ENCODE peak calls at places on chromosomes 12 and 14, in five cellular contexts. U is Calu3, P is HFFc6, T is left lung, G is lower leg skin. C is an unnamed sample.

GRCh38 chr14:82180057-82180620 is 646.5 kb upstream of the SEL1L start:
- DNase-seq in P (no peak), G (no peak), T (no peak), U (no peak), C (no peak)

GRCh38 chr14:75315143-75315542 is 36.5 kb downstream of the FOS start:
- DNase-seq in G (no peak), U (peak; percentile 11), T (no peak), P (peak; percentile 52), C (no peak)

GRCh38 chr12:121576851-121577391 is 3.9 kb downstream of the KDM2B start:
- DNase-seq in G (no peak), T (no peak), P (peak; percentile 91), U (no peak), C (no peak)

GRCh38 chr12:2294651-2295475 is 242.1 kb downstream of the CACNA1C start:
- DNase-seq in U (no peak), P (peak; percentile 67), T (peak; percentile 87), G (peak; percentile 93), C (no peak)

GRCh38 chr12:60279224-60279623 is 683.4 kb downstream of the SLC16A7 start:
- DNase-seq in P (peak; percentile 57), T (no peak), G (no peak), U (no peak), C (no peak)

GRCh38 chr12:124453419-124454351 is 113.7 kb downstream of the NCOR2 start:
- DNase-seq in P (peak; percentile 69), U (peak; percentile 94), G (peak; percentile 97), T (peak; percentile 92), C (no peak)

GRCh38 chr14:35215110-35215872 is 76.9 kb upstream of the PSMA6 start:
- DNase-seq in P (peak; percentile 65), G (no peak), T (no peak), U (no peak), C (no peak)

GRCh38 chr14:105841022-105842009 is 314.9 kb downstream of the TMEM121 start:
- DNase-seq in P (no peak), U (no peak), T (peak; percentile 75), G (peak; percentile 79), C (no peak)

GRCh38 chr12:108955225-108955835 is 65.5 kb downstream of the SVOP start:
- DNase-seq in G (no peak), P (no peak), U (no peak), T (no peak), C (no peak)

GRCh38 chr12:79124385-79124784 is 259.8 kb downstream of the SYT1 start:
- DNase-seq in P (no peak), U (no peak), G (no peak), T (no peak), C (no peak)

GRCh38 chr14:22565391-22565945 is 23.6 kb downstream of the DAD1 start:
- DNase-seq in T (no peak), U (no peak), G (no peak), P (no peak), C (no peak)

GRCh38 chr14:22466520-22466919 is 122.5 kb downstream of the DAD1 start:
- DNase-seq in T (peak; percentile 53), P (no peak), G (no peak), U (no peak), C (no peak)

GRCh38 chr12:68497702-68498101 is 113.0 kb upstream of the RAP1B start:
- DNase-seq in P (peak; percentile 94), T (no peak), U (no peak), G (no peak), C (no peak)

GRCh38 chr14:67429651-67430205 is 17.8 kb upstream of the PLEK2 start:
- DNase-seq in G (no peak), P (no peak), T (no peak), U (no peak), C (no peak)

GRCh38 chr12:42325776-42326465 is at the start of the genes PPHLN1 and ZCRB1:
- DNase-seq in T (peak; percentile 95), U (peak; percentile 68), G (peak; percentile 96), P (peak; percentile 68), C (peak; percentile 57)

GRCh38 chr14:55073856-55074255 is 22.4 kb downstream of the MAPK1IP1L start:
- DNase-seq in G (no peak), U (no peak), P (peak; percentile 81), T (no peak), C (no peak)

GRCh38 chr12:54549774-54550451 is 512 bp downstream of the PDE1B start:
- DNase-seq in T (no peak), G (no peak), P (no peak), U (no peak), C (no peak)
- TF ChIP-seq CTCF in T (no peak), G (no peak), P (no peak), U (no peak), C (no peak)

GRCh38 chr12:128842579-128842978 is 10.7 kb upstream of the GLT1D1 start:
- DNase-seq in U (no peak), P (no peak), T (no peak), G (no peak), C (no peak)

GRCh38 chr12:128843538-128843937 is 9.7 kb upstream of the GLT1D1 start:
- DNase-seq in P (no peak), U (no peak), T (no peak), G (no peak), C (no peak)

GRCh38 chr12:128848371-128848770 is 4.9 kb upstream of the GLT1D1 start:
- DNase-seq in T (no peak), P (no peak), G (no peak), U (no peak), C (no peak)

GRCh38 chr12:128840862-128841468 is 12.3 kb upstream of the GLT1D1 start:
- DNase-seq in G (no peak), U (no peak), P (no peak), T (no peak), C (no peak)

DNA sequence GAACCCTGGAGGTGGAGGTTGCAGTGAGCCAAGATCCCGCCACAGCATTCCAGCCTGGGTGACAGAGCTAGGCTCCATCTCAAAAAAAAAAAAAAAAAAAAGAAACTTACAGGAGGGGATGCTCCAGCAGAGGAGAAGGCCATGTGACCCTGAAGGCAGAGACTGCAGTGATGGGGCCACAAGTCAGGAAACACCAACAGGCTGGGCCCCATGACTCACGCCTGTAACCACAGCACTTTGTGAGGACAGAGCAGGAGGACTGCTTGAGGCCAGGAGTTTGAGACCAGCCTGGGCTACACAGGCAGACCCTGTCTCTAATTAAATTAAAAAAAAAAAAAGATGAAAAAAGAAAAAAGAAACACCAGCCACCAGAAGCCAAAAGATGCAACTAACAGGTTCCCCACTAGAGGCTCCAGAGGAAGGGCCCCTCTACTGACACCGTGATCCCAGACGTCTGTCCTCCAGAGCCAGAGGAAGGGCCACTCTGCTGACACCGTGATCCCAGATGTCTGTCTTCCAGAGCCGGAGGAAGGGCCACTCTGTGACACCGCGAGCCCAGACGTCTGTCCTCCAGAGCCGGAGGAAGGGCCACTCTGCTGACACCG is 9.1 kb upstream of the GLT1D1 start:
- DNase-seq in T (peak; percentile 87), U (no peak), P (no peak), G (no peak), C (no peak)
- TF ChIP-seq CTCF in T (no peak), U (no peak), P (peak; percentile 20), G (no peak), C (peak; percentile 42)

GRCh38 chr12:119994892-119995658 is 6.0 kb downstream of the BICDL1 start:
- DNase-seq in T (no peak), G (no peak), P (no peak), U (no peak), C (no peak)
- TF ChIP-seq CTCF in T (no peak), G (no peak), P (no peak), U (no peak), C (no peak)

GRCh38 chr12:116430911-116431565 is 128.1 kb upstream of the MAP1LC3B2 start:
- DNase-seq in T (no peak), P (no peak), G (no peak), U (no peak), C (no peak)

GRCh38 chr12:116435984-116436383 is 123.2 kb upstream of the MAP1LC3B2 start:
- DNase-seq in P (no peak), U (no peak), G (no peak), T (no peak), C (no peak)

GRCh38 chr12:116434155-116435065 is 124.8 kb upstream of the MAP1LC3B2 start:
- DNase-seq in T (peak; percentile 87), G (peak; percentile 96), P (peak; percentile 93), U (peak; percentile 81), C (no peak)

GRCh38 chr12:116431677-116432300 is 127.4 kb upstream of the MAP1LC3B2 start:
- DNase-seq in P (no peak), G (no peak), T (no peak), U (no peak), C (no peak)

GRCh38 chr12:116432321-116432750 is 126.8 kb upstream of the MAP1LC3B2 start:
- DNase-seq in P (no peak), U (no peak), G (no peak), T (no peak), C (no peak)
- TF ChIP-seq CTCF in P (no peak), U (no peak), G (no peak), T (no peak), C (no peak)

GRCh38 chr14:94028450-94028826 is 2.3 kb downstream of the OTUB2 start:
- DNase-seq in U (peak; percentile 81), T (no peak), G (no peak), P (no peak), C (no peak)
- TF ChIP-seq CTCF in U (no peak), T (no peak), G (no peak), P (no peak), C (no peak)

GRCh38 chr12:75823475-75823874 is 208.1 kb downstream of the PHLDA1 start:
- DNase-seq in T (no peak), U (no peak), P (no peak), G (no peak), C (no peak)

GRCh38 chr12:75819512-75819911 is 212.1 kb downstream of the PHLDA1 start:
- DNase-seq in P (no peak), G (no peak), U (no peak), T (no peak), C (no peak)

GRCh38 chr12:75816892-75817291 is 214.7 kb downstream of the PHLDA1 start:
- DNase-seq in G (no peak), P (peak; percentile 87), T (no peak), U (no peak), C (no peak)

GRCh38 chr12:75818863-75819262 is 212.7 kb downstream of the PHLDA1 start:
- DNase-seq in G (no peak), P (peak; percentile 48), T (no peak), U (no peak), C (no peak)

DNA sequence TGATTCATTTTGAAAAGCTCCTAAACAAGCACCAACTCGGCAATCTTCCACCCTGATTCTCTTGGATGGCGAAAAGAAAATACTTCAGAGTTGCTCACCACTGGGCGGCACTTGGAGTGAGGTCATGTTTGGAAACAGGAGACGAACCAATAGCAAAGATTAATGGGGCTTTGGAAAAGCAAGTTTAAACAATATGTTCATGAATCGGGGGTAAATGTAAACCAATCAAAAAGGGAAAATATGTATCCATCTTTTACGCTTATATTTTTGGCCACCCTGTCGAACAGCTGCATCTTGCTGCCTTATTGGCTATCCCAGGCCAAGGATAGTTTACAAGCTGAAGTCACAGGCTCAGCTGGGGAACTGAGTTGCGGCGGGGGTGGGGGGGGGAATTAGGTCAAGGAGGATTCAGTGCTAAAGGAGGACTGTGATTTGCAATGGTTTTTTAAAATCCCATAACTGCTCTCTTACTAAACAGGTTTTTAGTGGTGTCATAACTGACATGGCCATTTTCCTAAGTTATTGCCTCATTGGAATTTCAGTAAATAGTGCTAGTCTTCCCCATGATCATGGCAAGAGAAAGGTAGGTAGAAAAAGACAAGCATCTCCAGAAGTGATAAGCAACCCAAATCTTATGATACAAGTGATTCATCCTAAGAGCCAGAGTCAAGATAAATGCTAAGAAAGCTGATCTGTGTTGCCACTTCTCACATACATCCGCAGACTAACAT is 210.6 kb downstream of the PHLDA1 start:
- DNase-seq in G (no peak), P (no peak), U (no peak), T (no peak), C (no peak)
- TF ChIP-seq CTCF in G (no peak), P (no peak), U (no peak), T (no peak), C (no peak)